ENCODE peak calls at places on chromosomes 5 and 9, in eight cellular contexts. Q is PC-3; S is fibroblast of mammary gland; F is naive thymus-derived CD4-positive, alpha-beta T cell; X is cardiac muscle cell; N is foreskin fibroblast; D is GM23248; G is lower leg skin. C is an unnamed sample.
A peak's percentile ranks its signal among the peaks of the same experiment; 100 is the strongest.

GRCh38 chr9:124222918-124223720 is 34.6 kb upstream of the NEK6 start:
- DNase-seq in Q (peak; percentile 82), S (peak; percentile 59), F (no peak), X (peak; percentile 56), N (peak; percentile 42), D (peak; percentile 61), G (peak; percentile 93), C (no peak)

GRCh38 chr5:41681820-41682219 is 171.4 kb upstream of the PLCXD3 start:
- DNase-seq in Q (no peak), S (no peak), F (no peak), X (no peak), N (no peak), D (peak; percentile 7), G (no peak), C (no peak)

GRCh38 chr5:177086918-177087706 is 397 bp downstream of the FGFR4 start:
- DNase-seq in Q (peak; percentile 77), S (no peak), F (peak; percentile 68), X (peak; percentile 36), N (no peak), D (peak; percentile 32), G (no peak), C (peak; percentile 84)

GRCh38 chr9:133134419-133135190 is 13.6 kb upstream of the RALGDS start:
- DNase-seq in Q (peak; percentile 35), S (no peak), F (no peak), X (no peak), N (no peak), D (peak; percentile 33), G (no peak), C (no peak)

GRCh38 chr9:127308559-127309429 is 44.2 kb downstream of the GARNL3 start:
- DNase-seq in Q (peak; percentile 31), S (peak; percentile 67), F (no peak), X (peak; percentile 75), N (peak; percentile 45), D (peak; percentile 68), G (no peak), C (no peak)

GRCh38 chr9:127721391-127721821 is 5.5 kb downstream of the TTC16 start:
- DNase-seq in Q (peak; percentile 86), S (no peak), F (no peak), X (no peak), N (no peak), D (no peak), G (no peak), C (no peak)

GRCh38 chr9:121398374-121398773 is 28.3 kb upstream of the STOM start:
- DNase-seq in Q (peak; percentile 48), S (peak; percentile 88), F (no peak), X (peak; percentile 72), N (peak; percentile 98), D (peak; percentile 98), G (no peak), C (peak; percentile 67)

GRCh38 chr5:14685757-14686156 is 21.2 kb downstream of the OTULIN start:
- DNase-seq in Q (peak; percentile 79), S (peak; percentile 71), F (no peak), X (peak; percentile 70), N (peak; percentile 49), D (peak; percentile 79), G (no peak), C (peak; percentile 8)

GRCh38 chr5:134153241-134153640 is 23.5 kb downstream of the SKP1 start:
- DNase-seq in Q (no peak), S (no peak), F (no peak), X (no peak), N (no peak), D (no peak), G (no peak), C (no peak)

GRCh38 chr9:132267660-132268059 is 87.1 kb downstream of the SETX start:
- DNase-seq in Q (no peak), S (no peak), F (no peak), X (no peak), N (no peak), D (no peak), G (no peak), C (no peak)

GRCh38 chr5:7927466-7928375 is 58.8 kb downstream of the MTRR start:
- DNase-seq in Q (peak; percentile 86), S (peak; percentile 66), F (no peak), X (peak; percentile 67), N (peak; percentile 51), D (peak; percentile 76), G (no peak), C (peak; percentile 16)

GRCh38 chr5:140131967-140132409 is 6.3 kb downstream of the IGIP start:
- DNase-seq in Q (peak; percentile 96), S (peak; percentile 96), F (no peak), X (peak; percentile 89), N (peak; percentile 92), D (peak; percentile 97), G (peak; percentile 59), C (peak; percentile 52)

GRCh38 chr9:132943677-132944293 is 631 bp downstream of the TSC1 start:
- DNase-seq in Q (no peak), S (peak; percentile 6), F (no peak), X (no peak), N (no peak), D (peak; percentile 39), G (no peak), C (no peak)

GRCh38 chr5:153400931-153401330 is 89.5 kb upstream of the GRIA1 start:
- DNase-seq in Q (peak; percentile 7), S (peak; percentile 35), F (no peak), X (no peak), N (peak; percentile 47), D (peak; percentile 78), G (no peak), C (peak; percentile 27)

GRCh38 chr5:44770936-44771717 is 37.6 kb upstream of the MRPS30 start:
- DNase-seq in Q (no peak), S (peak; percentile 71), F (no peak), X (peak; percentile 2), N (no peak), D (peak; percentile 45), G (no peak), C (no peak)

GRCh38 chr5:54965806-54966205 is 19.6 kb downstream of the ESM1 start:
- DNase-seq in Q (no peak), S (no peak), F (no peak), X (peak; percentile 7), N (no peak), D (no peak), G (no peak), C (no peak)
- H3K4me3 ChIP-seq in Q (no peak overlapping the region), S (no peak overlapping the region), F (no peak overlapping the region), X (no peak overlapping the region), N (no peak overlapping the region), D (no peak overlapping the region), G (no peak overlapping the region), C (no peak overlapping the region)

GRCh38 chr9:19137282-19137681 is 10.0 kb upstream of the PLIN2 start:
- DNase-seq in Q (peak; percentile 50), S (peak; percentile 78), F (no peak), X (peak; percentile 48), N (peak; percentile 67), D (peak; percentile 71), G (no peak), C (no peak)
- H3K4me3 ChIP-seq in Q (no peak overlapping the region), S (no peak overlapping the region), F (no peak overlapping the region), X (no peak overlapping the region), N (no peak overlapping the region), D (no peak overlapping the region), G (no peak overlapping the region), C (no peak overlapping the region)

DNA sequence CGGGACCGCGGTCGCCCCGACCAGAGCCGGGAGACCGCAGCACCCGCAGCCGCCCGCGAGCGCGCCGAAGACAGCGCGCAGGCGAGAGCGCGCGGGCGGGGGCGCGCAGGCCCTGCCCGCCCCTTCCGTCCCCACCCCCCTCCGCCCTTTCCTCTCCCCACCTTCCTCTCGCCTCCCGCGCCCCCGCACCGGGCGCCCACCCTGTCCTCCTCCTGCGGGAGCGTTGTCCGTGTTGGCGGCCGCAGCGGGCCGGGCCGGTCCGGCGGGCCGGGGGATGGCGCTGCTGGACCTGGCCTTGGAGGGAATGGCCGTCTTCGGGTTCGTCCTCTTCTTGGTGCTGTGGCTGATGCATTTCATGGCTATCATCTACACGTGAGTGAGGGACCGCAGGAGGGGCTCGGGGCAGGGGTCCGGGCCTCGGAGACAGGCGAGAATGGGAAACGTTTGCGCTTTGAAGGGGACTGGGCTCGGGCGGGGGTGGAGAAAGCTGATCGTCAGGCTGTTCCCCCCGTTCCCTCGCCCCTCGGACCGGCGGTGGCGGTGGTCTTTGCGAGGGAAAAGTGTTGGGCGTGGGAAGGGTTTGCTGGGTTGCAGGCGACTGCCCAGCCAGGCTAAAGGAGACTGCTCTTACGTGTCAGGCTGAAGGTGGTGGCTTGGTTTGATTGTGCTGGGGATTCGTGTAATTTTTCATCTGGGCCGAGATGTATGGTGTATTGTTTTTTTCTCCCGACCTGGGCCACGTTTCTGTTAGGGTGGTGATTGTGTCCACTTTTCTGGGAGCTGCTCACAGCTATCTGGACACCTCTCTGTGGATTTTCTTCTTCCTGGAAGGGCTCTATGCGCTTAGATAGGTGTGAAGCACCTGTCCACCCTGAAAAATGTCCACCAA is 572 bp downstream of the UGCG start:
- DNase-seq in Q (peak; percentile 13), S (peak; percentile 56), F (peak; percentile 6), X (peak; percentile 51), N (peak; percentile 58), D (peak; percentile 65), G (peak; percentile 91), C (peak; percentile 73)
- H3K4me3 ChIP-seq in Q (peak overlapping the region; percentile 77), S (peak overlapping the region; percentile 94), F (peak overlapping the region; percentile 87), X (peak overlapping the region; percentile 90), N (peak overlapping the region; percentile 97), D (peak overlapping the region; percentile 99), G (peak overlapping the region; percentile 95), C (peak overlapping the region; percentile 99)

GRCh38 chr5:11902304-11902703 is 1.9 kb downstream of the CTNND2 start:
- DNase-seq in Q (no peak), S (no peak), F (no peak), X (no peak), N (no peak), D (no peak), G (no peak), C (no peak)
- H3K4me3 ChIP-seq in Q (no peak overlapping the region), S (no peak overlapping the region), F (no peak overlapping the region), X (no peak overlapping the region), N (no peak overlapping the region), D (no peak overlapping the region), G (no peak overlapping the region), C (no peak overlapping the region)

GRCh38 chr9:89317282-89317681 is 1.0 kb upstream of the SECISBP2 start:
- DNase-seq in Q (no peak), S (no peak), F (no peak), X (no peak), N (no peak), D (no peak), G (no peak), C (no peak)
- H3K4me3 ChIP-seq in Q (peak overlapping the region; percentile 74), S (peak overlapping the region; percentile 2), F (no peak overlapping the region), X (no peak overlapping the region), N (no peak overlapping the region), D (peak overlapping the region; percentile 94), G (no peak overlapping the region), C (no peak overlapping the region)

DNA sequence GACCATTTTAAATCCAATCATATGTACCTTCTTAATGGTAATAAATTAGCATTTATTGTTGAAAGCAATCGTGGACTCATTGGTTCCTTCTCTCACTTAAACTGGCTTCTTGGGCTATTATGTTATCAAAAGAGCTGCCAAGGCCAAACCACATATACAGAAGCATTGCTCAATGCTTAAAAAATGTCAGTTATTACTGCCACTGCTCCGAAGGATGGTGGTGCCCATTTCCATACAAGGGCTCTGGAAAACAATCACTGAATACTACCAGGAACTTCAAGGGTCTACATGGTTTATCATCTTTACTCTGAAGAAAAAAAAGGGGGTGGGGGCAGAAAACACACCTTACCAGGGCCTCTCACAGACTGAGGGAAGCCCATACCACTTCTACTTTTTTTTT is 104.3 kb downstream of the GNAQ start:
- DNase-seq in Q (peak; percentile 22), S (peak; percentile 51), F (no peak), X (peak; percentile 67), N (peak; percentile 30), D (peak; percentile 71), G (no peak), C (peak; percentile 11)
- H3K4me3 ChIP-seq in Q (no peak overlapping the region), S (no peak overlapping the region), F (no peak overlapping the region), X (no peak overlapping the region), N (no peak overlapping the region), D (peak overlapping the region; percentile 16), G (no peak overlapping the region), C (no peak overlapping the region)

GRCh38 chr9:2418619-2419018 is 203.0 kb upstream of the VLDLR start:
- DNase-seq in Q (no peak), S (peak; percentile 67), F (no peak), X (peak; percentile 95), N (no peak), D (peak; percentile 55), G (no peak), C (peak; percentile 85)
- H3K4me3 ChIP-seq in Q (no peak overlapping the region), S (no peak overlapping the region), F (no peak overlapping the region), X (no peak overlapping the region), N (no peak overlapping the region), D (no peak overlapping the region), G (no peak overlapping the region), C (no peak overlapping the region)